ENCODE peak calls at places on chromosomes 6 and 20, in nine cellular contexts. P is adrenal gland; H is RWPE2; E is CD8-positive, alpha-beta T cell; T is right atrium auricular region; M is heart left ventricle; N is H7; Z is tibial artery; G is MM.1S. W is an unnamed sample. For H3K36me3 and H3K27me3, the result is how much of the 10 kb centered on the place peaks cover.

GRCh38 chr6:169339731-169340314 is 86.2 kb upstream of the THBS2 start:
- DNase-seq in N (no peak), T (no peak), E (no peak), M (no peak), G (no peak), P (no peak), H (no peak), Z (no peak), W (no peak)

GRCh38 chr20:32559753-32560380 is 25.3 kb downstream of the NOL4L start:
- DNase-seq in E (no peak), P (no peak), M (no peak), T (no peak), N (no peak), G (no peak), H (no peak), Z (no peak), W (no peak)

GRCh38 chr6:111721677-111722219 is 116.1 kb upstream of the TRAF3IP2 start:
- DNase-seq in Z (no peak), E (no peak), P (no peak), N (peak), M (no peak), G (peak), T (peak), H (no peak), W (peak)

GRCh38 chr6:131532476-131533108 is 40.4 kb upstream of the ARG1 start:
- DNase-seq in M (no peak), P (no peak), E (no peak), N (no peak), H (no peak), Z (no peak), T (no peak), G (no peak), W (no peak)

GRCh38 chr6:23013776-23014175 is 444.4 kb downstream of the HDGFL1 start:
- DNase-seq in Z (no peak), H (no peak), M (no peak), G (no peak), T (no peak), E (no peak), N (no peak), P (no peak), W (no peak)

GRCh38 chr6:56863366-56863765 is 91.5 kb upstream of the BEND6 start:
- DNase-seq in T (no peak), H (peak), Z (no peak), G (no peak), P (no peak), N (no peak), E (no peak), M (no peak), W (no peak)

GRCh38 chr20:4449977-4450715 is 271.6 kb upstream of the PRND start:
- DNase-seq in E (no peak), H (no peak), G (no peak), N (no peak), T (no peak), M (no peak), Z (no peak), P (no peak), W (no peak)

GRCh38 chr20:63542031-63542559 is 4.9 kb upstream of the PTK6 start:
- DNase-seq in N (no peak), H (peak), Z (no peak), T (no peak), P (no peak), M (no peak), G (no peak), E (no peak), W (no peak)

GRCh38 chr6:27892596-27893058 is 19.6 kb downstream of the OR2B2 start:
- DNase-seq in P (no peak), G (no peak), T (no peak), N (no peak), E (no peak), H (no peak), M (no peak), Z (no peak), W (no peak)

GRCh38 chr6:152189736-152190135 is 382.3 kb downstream of the ESR1 start:
- DNase-seq in M (no peak), H (no peak), Z (no peak), E (no peak), N (no peak), G (no peak), P (no peak), T (no peak), W (no peak)

GRCh38 chr6:150761771-150762170 is 103.7 kb upstream of the MTHFD1L start:
- DNase-seq in Z (no peak), T (no peak), G (no peak), E (no peak), H (no peak), P (no peak), N (no peak), M (no peak), W (no peak)

GRCh38 chr6:52416629-52417151 is 3.5 kb upstream of the EFHC1 start:
- DNase-seq in M (no peak), Z (no peak), T (no peak), P (peak), H (no peak), G (peak), N (peak), E (no peak), W (no peak)

GRCh38 chr20:23488470-23488869 is 2.4 kb upstream of the CST8 start:
- DNase-seq in E (no peak), T (no peak), H (no peak), P (no peak), Z (no peak), G (no peak), N (no peak), M (no peak), W (no peak)

GRCh38 chr20:58342104-58342945 is 32.8 kb downstream of the RAB22A start:
- DNase-seq in N (no peak), E (no peak), T (no peak), G (no peak), Z (no peak), H (no peak), M (no peak), P (no peak), W (no peak)

GRCh38 chr6:9487128-9487527 is 927.7 kb downstream of the TFAP2A start:
- DNase-seq in P (no peak), M (no peak), H (no peak), E (no peak), Z (no peak), G (no peak), T (no peak), N (no peak), W (no peak)

GRCh38 chr20:59567585-59568508 is 36.5 kb upstream of the PHACTR3 start:
- DNase-seq in G (no peak), E (peak), N (peak), T (no peak), Z (no peak), M (no peak), H (peak), P (no peak), W (no peak)

GRCh38 chr6:63773200-63773599 is 137.6 kb downstream of the PHF3 start:
- DNase-seq in M (no peak), H (no peak), Z (no peak), E (no peak), P (no peak), N (no peak), T (no peak), G (no peak), W (no peak)

GRCh38 chr20:4159765-4160490 is 144.6 kb upstream of the RNF24 start:
- DNase-seq in E (no peak), P (no peak), M (no peak), T (no peak), Z (no peak), N (no peak), H (no peak), G (no peak), W (no peak)

GRCh38 chr6:80165143-80165542 is 58.7 kb downstream of the BCKDHB start:
- DNase-seq in G (peak), P (no peak), M (no peak), T (no peak), E (no peak), H (no peak), Z (no peak), N (no peak), W (no peak)

DNA sequence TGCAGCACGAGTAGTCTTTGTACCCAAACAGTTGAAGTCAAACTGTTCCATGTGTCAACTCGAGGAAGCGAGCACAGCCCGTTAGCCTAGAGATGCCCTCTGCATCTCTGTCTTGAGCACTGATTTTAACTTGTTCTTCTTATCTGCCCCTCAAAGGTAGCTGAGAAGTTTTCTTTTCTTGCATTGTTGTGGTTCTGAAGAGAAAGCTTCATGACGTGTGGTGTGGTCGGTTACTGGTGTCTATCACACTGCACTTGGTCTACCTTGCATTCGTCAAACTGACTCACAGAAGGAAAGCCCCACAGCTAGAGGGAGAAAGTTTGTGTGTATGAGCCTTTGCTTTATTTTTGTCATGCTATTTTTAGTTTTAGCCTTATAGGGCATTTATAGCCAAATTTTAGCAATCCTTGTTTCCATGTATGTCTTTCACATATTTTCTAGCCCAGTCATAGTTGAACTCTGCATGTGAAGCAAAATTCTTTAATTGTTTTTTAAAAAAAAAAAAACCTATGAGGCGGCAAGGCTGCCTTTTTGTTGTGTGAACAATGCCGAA is 115.1 kb downstream of the JAG1 start:
- DNase-seq in T (no peak), E (peak), P (no peak), M (no peak), Z (no peak), G (no peak), H (peak), N (no peak), W (no peak)
- H3K4me3 ChIP-seq in T (no peak), E (no peak), P (no peak), M (no peak), Z (peak), G (no peak), H (no peak), N (no peak), W (no peak)

GRCh38 chr6:136989591-136990578 is 54.9 kb downstream of the IL20RA start:
- DNase-seq in N (peak), G (no peak), Z (no peak), T (no peak), P (no peak), E (no peak), H (no peak), M (peak), W (no peak)
- H3K36me3 ChIP-seq in N (under half), G (under half), Z (under half), T (under half), P (under half), E (under half), H (under half), M (under half), W (under half)

GRCh38 chr6:11043552-11043960 is 549 bp downstream of the ELOVL2 start:
- DNase-seq in M (no peak), T (no peak), N (peak), P (no peak), Z (no peak), E (no peak), G (no peak), H (peak), W (no peak)
- H3K27me3 ChIP-seq in M (half or more), T (under half), N (under half), P (under half), Z (under half), E (under half), G (under half), H (under half), W (under half)

GRCh38 chr6:29665942-29666825 is 9.3 kb downstream of the MOG start:
- DNase-seq in P (no peak), H (no peak), E (no peak), M (peak), N (no peak), T (no peak), Z (no peak), G (no peak), W (no peak)
- H3K4me3 ChIP-seq in P (no peak), H (no peak), E (no peak), M (no peak), N (no peak), T (no peak), Z (no peak), G (no peak), W (no peak)

DNA sequence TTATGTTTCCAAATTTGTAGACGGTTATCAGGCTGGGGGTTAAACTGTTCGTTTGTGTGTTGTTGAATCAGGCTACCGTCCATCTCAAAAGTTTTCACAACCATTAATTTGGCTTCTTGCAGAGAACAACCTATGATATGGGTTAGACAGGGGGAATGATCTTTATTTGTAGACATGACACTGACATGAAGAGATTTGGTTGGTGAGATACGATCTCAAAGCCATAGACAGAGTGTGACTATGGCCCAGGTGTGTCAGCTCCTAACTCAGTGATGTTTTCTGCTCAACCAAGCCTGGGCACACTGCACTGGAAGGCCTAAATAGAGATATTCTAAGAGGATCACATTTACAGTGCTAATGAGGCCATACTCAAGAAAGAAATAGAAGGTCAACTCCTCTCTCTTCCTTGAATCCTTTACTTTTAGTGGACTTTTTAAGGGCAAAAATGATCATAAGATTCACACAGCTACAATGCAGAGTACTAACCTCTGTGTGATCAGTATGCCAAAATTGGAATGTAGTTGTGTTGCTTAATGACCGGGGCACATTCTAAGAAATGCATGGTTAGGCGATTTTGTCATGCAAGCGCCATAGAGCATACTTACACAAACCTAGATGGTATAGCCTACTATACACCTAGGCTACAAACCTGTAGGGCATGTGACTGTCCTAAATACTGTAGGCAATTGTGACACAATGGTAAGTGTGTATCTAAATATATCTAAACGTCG is 17.6 kb upstream of the SNRNP48 start:
- DNase-seq in G (no peak), H (no peak), T (no peak), P (no peak), N (no peak), M (no peak), Z (no peak), E (no peak), W (no peak)
- H3K36me3 ChIP-seq in G (under half), H (half or more), T (half or more), P (under half), N (under half), M (half or more), Z (under half), E (under half), W (under half)

GRCh38 chr6:118298476-118298875 is 249.6 kb upstream of the PLN start:
- DNase-seq in G (no peak), T (no peak), N (no peak), E (no peak), Z (no peak), P (no peak), M (no peak), H (no peak), W (no peak)
- H3K27me3 ChIP-seq in G (under half), T (under half), N (under half), E (under half), Z (under half), P (under half), M (under half), H (under half), W (under half)

DNA sequence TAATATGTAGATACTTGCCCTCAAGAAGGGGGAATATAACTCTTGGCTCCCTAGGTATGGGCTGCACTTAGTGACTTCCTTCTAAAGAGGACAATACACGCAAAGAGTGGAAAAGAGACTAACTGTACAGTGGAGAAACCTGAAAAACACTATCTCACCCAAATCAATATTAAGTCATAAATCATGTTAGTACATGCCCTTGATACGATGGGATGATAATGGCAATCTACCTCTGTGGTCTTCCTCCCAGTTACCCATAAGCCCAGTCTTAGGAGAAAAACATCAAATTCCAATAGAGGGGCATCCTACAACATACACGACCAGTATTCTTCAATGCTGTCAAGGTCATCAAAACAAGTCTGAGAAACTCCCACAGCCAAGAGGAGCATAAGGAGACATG is 1.3 kb downstream of the TRIM26 start:
- DNase-seq in N (no peak), G (no peak), T (no peak), P (no peak), E (no peak), H (no peak), Z (no peak), M (no peak), W (no peak)
- H3K4me3 ChIP-seq in N (no peak), G (peak), T (peak), P (no peak), E (peak), H (peak), Z (peak), M (peak), W (peak)

GRCh38 chr6:44411141-44411540 is 23.6 kb downstream of the CDC5L start:
- DNase-seq in G (no peak), H (no peak), N (no peak), E (no peak), P (no peak), T (no peak), M (no peak), Z (no peak), W (no peak)
- H3K36me3 ChIP-seq in G (under half), H (half or more), N (under half), E (under half), P (half or more), T (half or more), M (half or more), Z (half or more), W (half or more)

GRCh38 chr6:106973018-106973840 is 1.3 kb downstream of the CD24 start:
- DNase-seq in Z (no peak), E (no peak), T (no peak), P (peak), M (no peak), H (no peak), N (peak), G (no peak), W (no peak)
- H3K27me3 ChIP-seq in Z (under half), E (under half), T (under half), P (under half), M (half or more), H (under half), N (under half), G (under half), W (under half)

W was measured in effector memory CD4-positive, alpha-beta T cell.